ENCODE peak calls at places on chromosomes 6 and 20, in ten cellular contexts. A, J, S, P, E, K, Y, I, R and U are unnamed samples.

GRCh38 chr6:63663147-63663877 is 27.7 kb downstream of the PHF3 start:
- DNase-seq in A (peak), J (no peak), S (no peak), P (no peak), E (peak), K (no peak), Y (peak), I (peak), R (peak), U (no peak)

GRCh38 chr6:35755525-35755924 is 18.7 kb downstream of the ARMC12 start:
- DNase-seq in A (no peak), J (no peak), S (no peak), P (no peak), E (no peak), K (no peak), Y (no peak), I (no peak), R (no peak), U (no peak)

GRCh38 chr6:131954775-131955107 is 3.6 kb upstream of the CCN2 start:
- DNase-seq in A (peak), J (no peak), S (no peak), P (no peak), E (peak), K (no peak), Y (peak), I (peak), R (no peak), U (no peak)

GRCh38 chr6:72149715-72150114 is 263.4 kb downstream of the RIMS1 start:
- DNase-seq in A (no peak), J (no peak), S (no peak), P (no peak), E (no peak), K (no peak), Y (no peak), I (no peak), R (no peak), U (no peak)

GRCh38 chr20:22453244-22454080 is 130.9 kb downstream of the FOXA2 start:
- DNase-seq in A (no peak), J (no peak), S (no peak), P (no peak), E (peak), K (no peak), Y (no peak), I (peak), R (peak), U (no peak)

GRCh38 chr6:41286544-41287346 is at the start of gene TREM1:
- DNase-seq in A (peak), J (no peak), S (no peak), P (peak), E (no peak), K (no peak), Y (peak), I (peak), R (peak), U (no peak)

GRCh38 chr20:576156-576555 is 32.6 kb upstream of the CSNK2A1 start:
- DNase-seq in A (no peak), J (no peak), S (no peak), P (no peak), E (no peak), K (no peak), Y (no peak), I (no peak), R (no peak), U (no peak)

GRCh38 chr6:158744986-158745430 is 74.2 kb downstream of the EZR start:
- DNase-seq in A (no peak), J (no peak), S (no peak), P (no peak), E (no peak), K (no peak), Y (no peak), I (no peak), R (no peak), U (no peak)

GRCh38 chr6:113362542-113363430 is 494.4 kb upstream of the MARCKS start:
- DNase-seq in A (no peak), J (no peak), S (no peak), P (no peak), E (peak), K (no peak), Y (no peak), I (no peak), R (no peak), U (no peak)

GRCh38 chr20:38343107-38343797 is 3.0 kb upstream of the LBP start:
- DNase-seq in A (no peak), J (no peak), S (no peak), P (peak), E (no peak), K (no peak), Y (peak), I (peak), R (peak), U (no peak)

GRCh38 chr20:43947316-43947710 is 32.7 kb downstream of the TOX2 start:
- DNase-seq in A (no peak), J (no peak), S (no peak), P (no peak), E (no peak), K (no peak), Y (no peak), I (no peak), R (peak), U (no peak)

GRCh38 chr20:24579016-24579415 is 109.6 kb downstream of the SYNDIG1 start:
- DNase-seq in A (no peak), J (no peak), S (no peak), P (no peak), E (no peak), K (no peak), Y (no peak), I (no peak), R (no peak), U (no peak)

GRCh38 chr6:50823130-50823920 is 4.7 kb downstream of the TFAP2B start:
- DNase-seq in A (no peak), J (no peak), S (no peak), P (no peak), E (no peak), K (no peak), Y (no peak), I (no peak), R (no peak), U (no peak)

GRCh38 chr20:36121981-36122930 is 32.3 kb upstream of the EPB41L1 start:
- DNase-seq in A (no peak), J (no peak), S (no peak), P (no peak), E (no peak), K (no peak), Y (no peak), I (no peak), R (no peak), U (no peak)

GRCh38 chr20:6673071-6673470 is 94.4 kb upstream of the BMP2 start:
- DNase-seq in A (no peak), J (no peak), S (no peak), P (no peak), E (no peak), K (no peak), Y (no peak), I (no peak), R (no peak), U (no peak)

GRCh38 chr20:46348231-46348803 is 40.0 kb upstream of the CDH22 start:
- DNase-seq in A (no peak), J (no peak), S (no peak), P (no peak), E (peak), K (no peak), Y (peak), I (peak), R (peak), U (no peak)